ENCODE peak calls at places on chromosomes 11 and 22, in nine cellular contexts. D is dorsolateral prefrontal cortex, A is body of pancreas, K is lower lobe of right lung, P is fibroblast of pulmonary artery, J is foreskin fibroblast, F is pancreas, Z is adrenal gland, I is astrocyte of the spinal cord. Y is an unnamed sample.

GRCh38 chr11:120400564-120401364 is 64.6 kb downstream of the ARHGEF12 start:
- DNase-seq in D (no peak), A (peak), K (no peak), P (peak), J (peak), F (peak), Z (peak), I (peak), Y (peak)

GRCh38 chr11:111749646-111750045 is 16.5 kb downstream of the PPP2R1B start:
- DNase-seq in D (no peak), A (no peak), K (no peak), P (no peak), J (no peak), F (no peak), Z (no peak), I (no peak), Y (no peak)

GRCh38 chr22:31495343-31495742 is 993 bp upstream of the SFI1 start:
- DNase-seq in D (no peak), A (no peak), K (no peak), P (no peak), J (no peak), F (no peak), Z (no peak), I (no peak), Y (no peak)

GRCh38 chr22:41445171-41446056 is 1.2 kb downstream of the TOB2 start:
- DNase-seq in D (no peak), A (peak), K (peak), P (peak), J (no peak), F (peak), Z (peak), I (peak), Y (peak)

GRCh38 chr22:48683640-48684039 is 1144.0 kb downstream of the BRD1 start:
- DNase-seq in D (no peak), A (no peak), K (no peak), P (no peak), J (no peak), F (no peak), Z (no peak), I (no peak), Y (no peak)

GRCh38 chr11:46666982-46667590 is 33.3 kb downstream of the ARHGAP1 start:
- DNase-seq in D (no peak), A (no peak), K (no peak), P (peak), J (no peak), F (no peak), Z (no peak), I (no peak), Y (peak)

GRCh38 chr11:44316388-44317240 is 6.7 kb upstream of the ALX4 start:
- DNase-seq in D (no peak), A (no peak), K (no peak), P (no peak), J (no peak), F (no peak), Z (no peak), I (no peak), Y (no peak)

GRCh38 chr22:27378343-27378800 is 423.2 kb downstream of the MN1 start:
- DNase-seq in D (no peak), A (no peak), K (no peak), P (no peak), J (no peak), F (no peak), Z (no peak), I (peak), Y (no peak)

GRCh38 chr11:72700026-72700610 is 25.9 kb upstream of the PDE2A start:
- DNase-seq in D (no peak), A (no peak), K (no peak), P (peak), J (peak), F (no peak), Z (peak), I (peak), Y (peak)

GRCh38 chr11:267491-267994 is 10.7 kb upstream of the NLRP6 start:
- DNase-seq in D (no peak), A (peak), K (peak), P (no peak), J (no peak), F (peak), Z (peak), I (no peak), Y (no peak)

GRCh38 chr11:58905716-58906547 is 33.4 kb upstream of the GLYATL1 start:
- DNase-seq in D (peak), A (peak), K (no peak), P (peak), J (peak), F (peak), Z (no peak), I (peak), Y (peak)

DNA sequence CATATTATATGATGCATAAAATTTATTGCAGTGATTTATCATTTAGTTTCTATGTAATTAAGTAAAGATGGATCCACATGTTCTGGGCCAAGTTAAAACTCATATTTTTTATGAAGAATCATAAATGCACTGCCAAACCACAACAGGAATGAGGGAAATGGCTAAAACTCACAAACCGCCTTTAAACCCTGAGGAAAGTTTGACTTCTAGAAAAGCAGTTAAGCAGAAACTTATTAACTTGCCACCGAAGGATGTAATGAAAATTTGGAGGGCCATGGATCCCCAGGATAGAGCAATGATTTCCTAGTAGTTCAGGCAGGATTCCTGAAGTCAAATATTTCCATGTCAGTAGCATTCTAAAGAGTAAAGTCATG is 218.3 kb upstream of the CTSC start:
- DNase-seq in D (no peak), A (no peak), K (no peak), P (peak), J (no peak), F (no peak), Z (no peak), I (peak), Y (peak)
- H3K4me3 ChIP-seq in D (no peak), A (no peak), K (no peak), P (no peak), J (no peak), F (no peak), Z (no peak), I (no peak), Y (no peak)

DNA sequence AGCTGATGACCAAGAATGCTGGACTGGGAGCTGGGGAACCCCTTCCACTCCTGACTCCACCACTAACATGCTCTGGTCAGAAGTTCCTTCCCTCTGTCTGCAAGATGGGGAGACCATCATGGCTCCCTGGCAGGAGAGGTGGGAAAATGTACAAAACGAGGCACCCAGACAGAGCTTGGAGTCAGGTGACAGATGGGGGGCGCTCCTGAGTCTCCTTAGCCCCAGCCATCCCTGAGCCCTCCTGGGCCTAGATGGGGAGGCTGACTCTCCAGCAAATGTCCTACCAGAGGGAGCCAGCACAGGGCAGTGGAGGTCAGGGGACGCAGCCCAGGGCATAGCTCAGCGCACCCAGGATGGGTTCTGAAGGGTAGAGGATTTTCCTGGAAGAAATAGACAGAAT is 20.0 kb downstream of the KCNJ4 start:
- DNase-seq in D (no peak), A (no peak), K (no peak), P (no peak), J (no peak), F (no peak), Z (no peak), I (no peak), Y (no peak)
- TF ChIP-seq CTCF in D (no peak), A (no peak), K (no peak), P (no peak), J (no peak), F (no peak), Z (no peak), I (no peak), Y (no peak)

DNA sequence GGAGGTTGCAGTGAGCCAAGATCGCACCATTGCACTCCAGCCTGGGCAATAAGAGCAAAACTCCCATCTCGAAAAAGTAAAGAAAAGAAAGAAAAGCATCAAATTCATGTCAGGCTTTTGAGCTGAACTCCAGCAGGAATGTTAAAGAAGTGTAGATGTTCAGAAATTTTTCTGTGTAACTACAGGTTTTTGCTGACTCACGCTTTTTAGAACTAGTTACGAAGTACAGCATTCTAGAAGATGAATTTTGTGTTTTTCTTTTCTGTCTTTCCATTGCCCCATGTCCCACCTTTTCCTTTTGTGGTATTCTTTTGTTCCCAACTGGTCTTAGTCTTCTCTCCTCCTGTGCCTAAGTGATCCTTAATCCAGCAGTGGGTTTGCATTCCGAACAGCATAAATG is 56.0 kb upstream of the HORMAD2 start:
- DNase-seq in D (no peak), A (no peak), K (no peak), P (no peak), J (no peak), F (no peak), Z (no peak), I (no peak), Y (no peak)
- H3K4me3 ChIP-seq in D (no peak), A (no peak), K (no peak), P (no peak), J (no peak), F (no peak), Z (no peak), I (no peak), Y (no peak)

GRCh38 chr11:65381721-65382035 is 768 bp downstream of the SLC25A45 start:
- DNase-seq in D (no peak), A (no peak), K (peak), P (no peak), J (peak), F (no peak), Z (no peak), I (peak), Y (peak)

GRCh38 chr11:65383778-65384177 is 1.3 kb upstream of the SLC25A45 start:
- DNase-seq in D (no peak), A (no peak), K (no peak), P (no peak), J (no peak), F (no peak), Z (no peak), I (no peak), Y (no peak)

GRCh38 chr11:65382804-65383368 is 440 bp upstream of the SLC25A45 start:
- DNase-seq in D (no peak), A (peak), K (peak), P (no peak), J (no peak), F (peak), Z (peak), I (no peak), Y (peak)

GRCh38 chr11:65380460-65381126 is 1.9 kb downstream of the SLC25A45 start:
- DNase-seq in D (no peak), A (peak), K (no peak), P (no peak), J (no peak), F (peak), Z (no peak), I (no peak), Y (no peak)

GRCh38 chr11:65382036-65382803 is at the start of gene SLC25A45:
- DNase-seq in D (peak), A (peak), K (peak), P (peak), J (peak), F (peak), Z (peak), I (peak), Y (peak)
- TF ChIP-seq CTCF in D (peak), A (peak), K (peak), P (peak), J (peak), F (peak), Z (peak), I (peak), Y (peak)

GRCh38 chr11:77442394-77443053 is 31.4 kb downstream of the PAK1 start:
- DNase-seq in D (no peak), A (no peak), K (no peak), P (no peak), J (no peak), F (no peak), Z (no peak), I (no peak), Y (no peak)
- H3K4me3 ChIP-seq in D (no peak), A (no peak), K (no peak), P (no peak), J (no peak), F (no peak), Z (no peak), I (no peak), Y (no peak)

GRCh38 chr11:128564642-128565245 is 22.6 kb downstream of the ETS1 start:
- DNase-seq in D (no peak), A (no peak), K (no peak), P (no peak), J (no peak), F (no peak), Z (no peak), I (no peak), Y (no peak)

GRCh38 chr11:128568166-128568778 is 19.1 kb downstream of the ETS1 start:
- DNase-seq in D (no peak), A (no peak), K (no peak), P (no peak), J (no peak), F (no peak), Z (no peak), I (no peak), Y (no peak)

GRCh38 chr11:128563942-128564641 is 23.3 kb downstream of the ETS1 start:
- DNase-seq in D (no peak), A (no peak), K (no peak), P (no peak), J (no peak), F (no peak), Z (no peak), I (no peak), Y (no peak)

GRCh38 chr11:128567130-128567529 is 20.2 kb downstream of the ETS1 start:
- DNase-seq in D (no peak), A (no peak), K (no peak), P (no peak), J (no peak), F (no peak), Z (no peak), I (no peak), Y (no peak)

DNA sequence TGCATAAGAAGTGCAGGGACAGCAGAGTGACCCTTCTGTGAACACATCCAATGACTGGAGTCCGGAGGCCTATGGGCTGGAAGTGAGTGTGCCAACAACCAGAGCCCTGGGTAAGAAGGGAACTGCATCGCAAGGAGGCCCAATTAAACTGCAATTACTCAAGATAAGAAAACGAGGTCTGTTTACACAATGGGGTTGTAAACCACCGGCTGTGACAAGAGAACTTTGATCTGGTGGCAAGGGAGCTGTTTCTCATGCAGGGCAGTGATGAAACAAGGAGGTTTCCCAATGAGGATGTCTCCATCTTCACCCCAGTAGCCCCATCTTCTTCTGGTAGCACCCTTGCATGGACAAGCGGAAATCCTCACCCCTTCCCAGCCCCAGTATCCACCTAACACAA is 21.5 kb downstream of the ETS1 start:
- DNase-seq in D (no peak), A (peak), K (no peak), P (no peak), J (no peak), F (no peak), Z (no peak), I (no peak), Y (no peak)
- TF ChIP-seq CTCF in D (no peak), A (peak), K (no peak), P (no peak), J (no peak), F (no peak), Z (no peak), I (no peak), Y (no peak)

DNA sequence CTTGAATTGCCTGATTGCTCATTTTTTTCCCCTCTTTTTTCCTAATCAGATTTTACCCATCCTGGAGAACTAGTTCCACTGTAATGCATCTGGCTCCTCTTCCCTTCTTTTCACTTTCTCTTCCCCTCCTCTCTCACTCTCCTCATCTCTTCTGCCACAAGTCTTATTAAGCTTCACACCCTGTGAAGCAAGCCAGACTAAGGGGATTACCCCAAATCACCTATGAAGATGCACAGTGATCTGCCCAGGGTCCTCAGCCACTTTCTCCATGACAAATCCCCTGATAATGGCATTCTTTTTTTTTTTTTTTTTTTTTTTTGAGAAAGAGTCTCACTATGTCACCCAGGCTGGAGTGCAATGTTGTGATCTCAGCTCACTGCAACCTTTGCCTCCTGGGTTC is 11.2 kb downstream of the UBASH3B start:
- DNase-seq in D (no peak), A (no peak), K (no peak), P (no peak), J (no peak), F (no peak), Z (no peak), I (no peak), Y (no peak)
- H3K4me3 ChIP-seq in D (no peak), A (no peak), K (no peak), P (no peak), J (no peak), F (no peak), Z (no peak), I (no peak), Y (no peak)

GRCh38 chr11:69238562-69239319 is 55.2 kb upstream of the MYEOV start:
- DNase-seq in D (no peak), A (no peak), K (no peak), P (no peak), J (no peak), F (no peak), Z (no peak), I (no peak), Y (no peak)

GRCh38 chr11:69239320-69240040 is 54.5 kb upstream of the MYEOV start:
- DNase-seq in D (no peak), A (no peak), K (no peak), P (no peak), J (no peak), F (no peak), Z (no peak), I (no peak), Y (no peak)

GRCh38 chr11:69241844-69242582 is 51.9 kb upstream of the MYEOV start:
- DNase-seq in D (no peak), A (no peak), K (no peak), P (no peak), J (no peak), F (no peak), Z (no peak), I (no peak), Y (no peak)

GRCh38 chr11:69241075-69241740 is 52.7 kb upstream of the MYEOV start:
- DNase-seq in D (no peak), A (no peak), K (no peak), P (no peak), J (no peak), F (no peak), Z (no peak), I (no peak), Y (no peak)

DNA sequence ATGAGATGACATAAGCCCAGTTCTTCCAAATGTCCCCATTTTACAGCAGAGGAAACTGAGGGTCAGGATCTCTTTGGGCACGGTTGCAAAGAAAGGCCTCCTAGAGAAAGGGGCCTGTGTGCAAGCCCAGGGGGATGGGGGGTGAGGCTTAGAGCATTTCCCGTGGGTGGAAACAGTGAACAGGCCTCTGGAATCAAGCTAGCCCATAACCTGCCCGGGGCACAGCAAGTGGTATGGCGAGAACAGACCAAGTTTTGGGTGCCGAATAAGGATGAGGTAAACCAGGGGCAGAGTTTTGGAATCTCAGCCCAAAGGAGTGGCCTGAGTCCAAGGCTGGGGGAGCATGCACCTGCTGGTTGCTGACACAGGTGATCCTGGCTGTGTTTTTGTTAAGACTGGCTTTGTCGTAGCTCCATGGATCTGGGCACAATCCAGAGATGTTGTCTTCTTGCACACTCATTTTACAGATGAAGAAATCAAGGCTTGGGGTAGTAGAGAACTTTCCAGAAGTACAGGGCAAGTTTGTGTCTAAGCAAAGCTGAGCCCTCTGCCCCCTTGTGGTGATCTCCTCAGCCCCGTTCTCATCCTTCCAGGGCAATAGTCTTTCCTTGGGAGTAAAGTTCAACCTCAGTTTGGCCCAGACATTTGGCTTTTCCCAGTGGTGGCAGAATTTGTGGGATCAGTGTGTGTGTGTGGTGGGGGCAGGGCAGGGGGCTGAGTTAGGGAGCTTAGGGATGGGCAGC is 53.5 kb upstream of the MYEOV start:
- DNase-seq in D (no peak), A (no peak), K (no peak), P (peak), J (no peak), F (no peak), Z (no peak), I (no peak), Y (peak)
- TF ChIP-seq CTCF in D (no peak), A (peak), K (peak), P (peak), J (peak), F (no peak), Z (no peak), I (peak), Y (peak)